ENCODE peak calls at places on chromosomes 2 and 18, in four cellular contexts. S is H9, A is IMR-90, P is H1. U is an unnamed sample.
A peak's percentile ranks its signal among the peaks of the same experiment; 100 is the strongest.

GRCh38 chr2:97714950-97715652 is 1.7 kb downstream of the ZAP70 start:
- DNase-seq in S (no peak), A (no peak), P (no peak), U (no peak)

GRCh38 chr2:62309465-62310091 is 113.7 kb downstream of the B3GNT2 start:
- DNase-seq in S (peak; percentile 53), A (no peak), P (no peak), U (no peak)

GRCh38 chr2:233566141-233566956 is at the start of gene USP40:
- DNase-seq in A (peak; percentile 90), S (peak; percentile 91), P (peak; percentile 87), U (peak; percentile 97)

GRCh38 chr2:27765621-27766286 is 5.8 kb upstream of the MRPL33 start:
- DNase-seq in A (no peak), P (peak; percentile 39), S (no peak), U (no peak)

GRCh38 chr2:133711806-133712205 is 143.5 kb upstream of the NCKAP5 start:
- DNase-seq in S (no peak), P (no peak), A (no peak), U (no peak)

GRCh38 chr2:177784449-177784845 is 288.1 kb downstream of the PDE11A start:
- DNase-seq in P (no peak), A (peak; percentile 24), S (no peak), U (no peak)

GRCh38 chr2:191976436-191976835 is 129.5 kb upstream of the CAVIN2 start:
- DNase-seq in A (peak; percentile 75), P (no peak), S (no peak), U (peak; percentile 3)

GRCh38 chr2:212549463-212549862 is 10.9 kb upstream of the ERBB4 start:
- DNase-seq in S (no peak), P (no peak), A (no peak), U (no peak)

GRCh38 chr18:31112804-31113203 is 10.6 kb upstream of the DSC2 start:
- DNase-seq in P (no peak), A (no peak), S (no peak), U (no peak)

GRCh38 chr2:148342091-148342490 is 302.5 kb upstream of the EPC2 start:
- DNase-seq in P (no peak), S (no peak), A (no peak), U (no peak)

GRCh38 chr18:26540041-26540628 is 8.2 kb downstream of the KCTD1 start:
- DNase-seq in S (no peak), A (no peak), P (no peak), U (peak; percentile 29)

GRCh38 chr2:20494246-20494645 is 47.4 kb downstream of the RHOB start:
- DNase-seq in A (peak; percentile 82), P (no peak), S (no peak), U (no peak)

GRCh38 chr2:26571316-26571715 is 69.8 kb downstream of the CIB4 start:
- DNase-seq in A (no peak), S (no peak), P (no peak), U (no peak)

GRCh38 chr2:125553768-125554167 is 1102.2 kb upstream of the GYPC start:
- DNase-seq in S (no peak), A (no peak), P (no peak), U (peak; percentile 73)

GRCh38 chr2:46053502-46054094 is 243.6 kb upstream of the EPAS1 start:
- DNase-seq in P (no peak), A (no peak), S (no peak), U (no peak)

GRCh38 chr18:21459706-21460286 is 140.7 kb downstream of the ESCO1 start:
- DNase-seq in S (no peak), A (no peak), P (no peak), U (no peak)

GRCh38 chr2:147133273-147133901 is 711.4 kb upstream of the ACVR2A start:
- DNase-seq in P (no peak), S (no peak), A (no peak), U (peak; percentile 72)

GRCh38 chr2:174399171-174399570 is 3.6 kb downstream of the SCRN3 start:
- DNase-seq in A (peak; percentile 54), S (no peak), P (no peak), U (no peak)

GRCh38 chr2:201261911-201262310 is 1.6 kb downstream of the CASP8 start:
- DNase-seq in S (no peak), A (no peak), P (peak; percentile 10), U (no peak)

GRCh38 chr2:181396575-181397062 is 60.6 kb upstream of the ITGA4 start:
- DNase-seq in P (no peak), A (no peak), S (no peak), U (no peak)

GRCh38 chr2:29518010-29518409 is 402.8 kb downstream of the CLIP4 start:
- DNase-seq in S (no peak), A (peak; percentile 71), P (no peak), U (no peak)

GRCh38 chr2:144320491-144320890 is 199.4 kb downstream of the ZEB2 start:
- DNase-seq in A (peak; percentile 28), P (no peak), S (no peak), U (no peak)

GRCh38 chr2:468631-469310 is 180.9 kb upstream of the ALKAL2 start:
- DNase-seq in A (no peak), P (no peak), S (no peak), U (peak; percentile 19)

GRCh38 chr2:219570924-219571310 is 422 bp downstream of the OBSL1 start:
- DNase-seq in A (peak; percentile 12), P (no peak), S (no peak), U (no peak)

GRCh38 chr2:219573166-219573565 is 1.1 kb downstream of the INHA start:
- DNase-seq in P (no peak), S (no peak), A (no peak), U (no peak)

GRCh38 chr2:219572237-219573001 is at the start of gene INHA:
- DNase-seq in A (no peak), S (no peak), P (no peak), U (no peak)

GRCh38 chr2:219570194-219570923 is 980 bp downstream of the OBSL1 start:
- DNase-seq in S (no peak), P (no peak), A (peak; percentile 19), U (no peak)

DNA sequence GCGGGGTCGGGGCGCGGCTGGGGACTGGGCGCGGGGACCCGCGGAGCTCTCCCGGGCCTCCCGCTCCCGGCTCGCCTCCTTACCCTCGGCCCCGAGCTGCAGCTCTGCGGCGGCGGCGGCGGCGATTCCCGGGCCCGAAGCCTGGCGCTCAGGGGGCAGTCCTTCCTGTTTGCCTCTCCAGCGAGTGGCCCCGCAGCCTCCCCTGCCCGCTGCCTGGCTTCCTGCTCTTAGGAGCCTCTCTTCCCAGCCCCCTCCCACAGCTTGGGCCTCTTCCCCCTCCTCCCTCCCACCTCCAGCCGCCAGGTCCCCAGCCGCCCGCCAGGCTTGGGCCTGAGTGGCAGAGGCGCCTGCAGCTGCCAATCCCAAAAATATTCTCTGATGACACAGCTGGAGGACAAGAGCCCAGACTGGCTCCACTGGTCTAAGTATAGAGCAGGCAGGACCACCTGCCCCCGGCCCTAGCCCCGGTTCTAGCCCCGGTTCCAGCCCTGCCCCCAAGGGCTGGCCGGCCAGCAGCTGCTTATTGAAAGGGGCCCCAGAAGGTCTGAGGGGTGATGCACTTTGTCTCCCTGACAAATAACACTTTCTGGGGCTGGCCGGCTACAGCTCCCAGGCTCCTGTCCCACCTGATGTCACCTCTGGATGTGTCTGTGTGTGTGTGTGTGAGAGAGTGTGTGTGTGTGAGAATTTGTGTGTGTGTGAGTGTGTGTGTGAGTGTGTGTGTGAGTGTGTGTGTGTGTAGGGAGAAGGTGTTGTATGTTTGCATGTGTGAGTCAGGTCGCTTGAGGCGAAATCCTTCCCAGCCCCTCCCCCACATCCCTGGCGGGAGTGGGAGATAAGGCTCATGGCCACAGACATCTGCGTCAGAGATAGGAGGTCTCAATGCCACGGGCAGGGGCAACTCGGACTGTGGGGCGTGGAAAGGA is at the start of gene OBSL1:
- DNase-seq in A (peak; percentile 70), P (peak; percentile 88), S (peak; percentile 94), U (peak; percentile 97)
- H2BK15ac ChIP-seq in A (no peak within 1 kb of the TSS), P (peak within 1 kb of the TSS; percentile 100), S (no peak within 1 kb of the TSS), U (no peak within 1 kb of the TSS)

GRCh38 chr2:171004833-171005232 is 75.8 kb downstream of the GORASP2 start:
- DNase-seq in S (no peak), P (no peak), A (no peak), U (no peak)
- H4K5ac ChIP-seq in S (no peak overlapping the region), P (no peak overlapping the region), A (no peak overlapping the region), U (no peak overlapping the region)

DNA sequence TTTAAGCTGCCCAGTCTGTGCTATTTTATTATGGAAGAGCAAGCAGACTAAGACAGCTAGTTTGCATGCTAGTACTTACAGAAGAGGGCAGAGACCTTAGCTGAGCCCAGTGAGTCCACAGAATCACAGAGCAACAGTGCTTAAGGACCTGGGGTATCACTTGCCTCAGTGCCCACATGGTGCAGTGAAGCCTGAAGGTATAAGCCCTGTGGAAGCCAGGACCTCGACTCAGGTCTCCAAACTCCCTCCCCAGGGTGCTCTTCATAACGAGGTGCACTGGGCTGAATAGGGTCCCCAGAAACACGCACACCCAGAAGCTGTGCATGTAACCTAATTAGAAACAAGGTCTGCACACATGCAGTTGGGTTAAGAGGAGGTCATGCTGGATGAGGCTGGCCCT is 718.1 kb downstream of the GALR1 start:
- DNase-seq in A (no peak), S (no peak), P (no peak), U (no peak)
- H2BK15ac ChIP-seq in A (no peak overlapping the region), S (no peak overlapping the region), P (no peak overlapping the region), U (no peak overlapping the region)

GRCh38 chr2:38509947-38510326 is 92.8 kb downstream of the HNRNPLL start:
- DNase-seq in P (no peak), S (no peak), A (no peak), U (no peak)

GRCh38 chr2:38507712-38508111 is 95.0 kb downstream of the HNRNPLL start:
- DNase-seq in A (no peak), S (no peak), P (no peak), U (no peak)

GRCh38 chr2:38508311-38509039 is 94.3 kb downstream of the HNRNPLL start:
- DNase-seq in S (peak; percentile 92), P (peak; percentile 89), A (peak; percentile 66), U (peak; percentile 96)

GRCh38 chr2:38512211-38512610 is 90.5 kb downstream of the HNRNPLL start:
- DNase-seq in A (no peak), P (no peak), S (no peak), U (no peak)

DNA sequence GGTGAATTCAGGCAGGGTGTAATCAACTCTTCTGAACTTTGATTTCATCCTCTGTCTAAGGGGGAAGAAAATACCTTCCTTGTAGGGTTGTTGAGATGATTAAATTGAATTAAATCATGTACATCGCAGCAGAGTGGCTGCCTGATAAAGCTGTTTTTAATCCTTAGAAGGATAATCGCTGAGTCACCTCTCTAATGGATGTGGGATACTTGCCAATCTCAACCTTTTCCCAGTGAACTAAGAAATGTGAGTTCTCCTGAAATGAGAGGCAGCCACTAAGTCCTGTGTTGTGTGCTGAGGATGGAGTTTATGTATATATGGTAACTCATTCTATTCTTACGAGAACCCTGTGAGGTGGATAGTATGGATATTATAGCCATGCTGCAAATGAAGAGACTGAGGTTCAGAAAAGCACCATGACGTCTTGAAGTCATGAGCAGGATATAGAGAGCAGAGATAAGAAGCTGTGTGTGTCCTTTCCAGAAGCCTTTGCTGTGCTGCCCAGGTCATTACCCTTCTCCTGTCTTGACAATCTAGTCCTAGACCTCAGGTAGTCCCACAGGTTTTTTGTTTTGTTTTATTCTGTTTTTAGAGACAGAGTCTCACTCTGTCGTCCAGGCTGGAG is 93.3 kb downstream of the HNRNPLL start:
- DNase-seq in P (no peak), S (no peak), A (peak; percentile 82), U (no peak)
- H4K5ac ChIP-seq in P (no peak overlapping the region), S (no peak overlapping the region), A (peak overlapping the region; percentile 41), U (no peak overlapping the region)

GRCh38 chr2:55885129-55885943 is 38.2 kb downstream of the EFEMP1 start:
- DNase-seq in P (no peak), S (no peak), A (peak; percentile 96), U (peak; percentile 37)
- H2BK15ac ChIP-seq in P (no peak overlapping the region), S (no peak overlapping the region), A (peak overlapping the region; percentile 84), U (no peak overlapping the region)

U was measured in mesendoderm.